ENCODE peak calls at places on chromosomes 12 and 14, in four cellular contexts. One of them, this sample, is unnamed.
A peak's percentile ranks its signal among the peaks of the same experiment; 100 is the strongest.

GRCh38 chr12:120000556-120000955 is 11.5 kb downstream of the BICDL1 start:
- DNase-seq in A673: no peak
- DNase-seq in fibroblast of pulmonary artery: no peak
- DNase-seq in ovary: no peak
- DNase-seq in this sample: no peak

GRCh38 chr14:70073924-70074566 is 114.7 kb downstream of the SLC8A3 start:
- DNase-seq in ovary: no peak
- DNase-seq in A673: peak; percentile 79
- DNase-seq in fibroblast of pulmonary artery: peak; percentile 76
- DNase-seq in this sample: peak; percentile 22

GRCh38 chr12:32549675-32550079 is 129.4 kb upstream of the DNM1L start:
- DNase-seq in fibroblast of pulmonary artery: no peak
- DNase-seq in A673: peak; percentile 47
- DNase-seq in ovary: no peak
- DNase-seq in this sample: no peak

GRCh38 chr14:99075771-99076370 is 196.1 kb downstream of the BCL11B start:
- DNase-seq in ovary: no peak
- DNase-seq in fibroblast of pulmonary artery: no peak
- DNase-seq in A673: no peak
- DNase-seq in this sample: no peak

GRCh38 chr14:63933701-63934100 is 80.9 kb downstream of the SYNE2 start:
- DNase-seq in fibroblast of pulmonary artery: no peak
- DNase-seq in A673: no peak
- DNase-seq in ovary: no peak
- DNase-seq in this sample: no peak

GRCh38 chr12:53940448-53941014 is 1.9 kb downstream of the HOXC13 start:
- DNase-seq in ovary: no peak
- DNase-seq in fibroblast of pulmonary artery: no peak
- DNase-seq in A673: no peak
- DNase-seq in this sample: no peak

GRCh38 chr12:180445-180844 is 33.5 kb downstream of the SLC6A12 start:
- DNase-seq in fibroblast of pulmonary artery: no peak
- DNase-seq in ovary: no peak
- DNase-seq in A673: no peak
- DNase-seq in this sample: no peak

GRCh38 chr12:14768823-14769405 is 34.4 kb downstream of the WBP11 start:
- DNase-seq in A673: no peak
- DNase-seq in fibroblast of pulmonary artery: peak; percentile 31
- DNase-seq in ovary: peak; percentile 23
- DNase-seq in this sample: peak; percentile 63

GRCh38 chr12:108609535-108610335 is 11.9 kb upstream of the TMEM119 start:
- DNase-seq in fibroblast of pulmonary artery: peak; percentile 74
- DNase-seq in A673: peak; percentile 44
- DNase-seq in ovary: peak; percentile 83
- DNase-seq in this sample: no peak

GRCh38 chr12:81257952-81258551 is 180.2 kb downstream of the ACSS3 start:
- DNase-seq in fibroblast of pulmonary artery: peak; percentile 71
- DNase-seq in A673: peak; percentile 84
- DNase-seq in ovary: no peak
- DNase-seq in this sample: no peak

GRCh38 chr12:12505544-12506501 is 56.8 kb downstream of the DUSP16 start:
- DNase-seq in fibroblast of pulmonary artery: peak; percentile 47
- DNase-seq in A673: peak; percentile 28
- DNase-seq in ovary: no peak
- DNase-seq in this sample: peak; percentile 41

GRCh38 chr12:128662106-128662505 is 161.7 kb downstream of the SLC15A4 start:
- DNase-seq in A673: no peak
- DNase-seq in ovary: no peak
- DNase-seq in fibroblast of pulmonary artery: no peak
- DNase-seq in this sample: no peak

GRCh38 chr14:41605550-41606248 is 977 bp upstream of the LRFN5 start:
- DNase-seq in A673: peak; percentile 84
- DNase-seq in fibroblast of pulmonary artery: peak; percentile 67
- DNase-seq in ovary: no peak
- DNase-seq in this sample: no peak

GRCh38 chr12:47721431-47721973 is 3.8 kb downstream of the ENDOU start:
- DNase-seq in ovary: peak; percentile 12
- DNase-seq in A673: no peak
- DNase-seq in fibroblast of pulmonary artery: no peak
- DNase-seq in this sample: no peak

GRCh38 chr12:77032406-77032805 is 33.0 kb downstream of the E2F7 start:
- DNase-seq in A673: no peak
- DNase-seq in fibroblast of pulmonary artery: no peak
- DNase-seq in ovary: no peak
- DNase-seq in this sample: no peak

GRCh38 chr14:95597784-95598204 is 62.9 kb downstream of the GLRX5 start:
- DNase-seq in A673: peak; percentile 36
- DNase-seq in ovary: no peak
- DNase-seq in fibroblast of pulmonary artery: peak; percentile 5
- DNase-seq in this sample: no peak

GRCh38 chr14:68941820-68942219 is 37.3 kb downstream of the ACTN1 start:
- DNase-seq in fibroblast of pulmonary artery: peak; percentile 92
- DNase-seq in ovary: no peak
- DNase-seq in A673: peak; percentile 92
- DNase-seq in this sample: peak; percentile 85

GRCh38 chr12:54140958-54141388 is 47.8 kb downstream of the SMUG1 start:
- DNase-seq in ovary: peak; percentile 64
- DNase-seq in fibroblast of pulmonary artery: no peak
- DNase-seq in A673: no peak
- DNase-seq in this sample: no peak

GRCh38 chr12:4984344-4984743 is 59.3 kb upstream of the KCNA5 start:
- DNase-seq in ovary: no peak
- DNase-seq in fibroblast of pulmonary artery: no peak
- DNase-seq in A673: no peak
- DNase-seq in this sample: no peak

GRCh38 chr12:10154145-10154496 is 17.8 kb downstream of the OLR1 start:
- DNase-seq in ovary: no peak
- DNase-seq in fibroblast of pulmonary artery: no peak
- DNase-seq in A673: no peak
- DNase-seq in this sample: no peak

GRCh38 chr14:22070119-22070982 is 396.7 kb upstream of the OR4E1 start:
- DNase-seq in ovary: no peak
- DNase-seq in fibroblast of pulmonary artery: peak; percentile 4
- DNase-seq in A673: peak; percentile 50
- DNase-seq in this sample: no peak

GRCh38 chr12:124738636-124739467 is 124.8 kb downstream of the SCARB1 start:
- DNase-seq in ovary: no peak
- DNase-seq in A673: no peak
- DNase-seq in fibroblast of pulmonary artery: no peak
- DNase-seq in this sample: no peak

GRCh38 chr12:122399592-122400373 is 22.7 kb downstream of the CLIP1 start:
- DNase-seq in A673: peak; percentile 93
- DNase-seq in fibroblast of pulmonary artery: peak; percentile 91
- DNase-seq in ovary: peak; percentile 71
- DNase-seq in this sample: peak; percentile 54

GRCh38 chr12:47206450-47206830 is 126.7 kb upstream of the AMIGO2 start:
- DNase-seq in A673: no peak
- DNase-seq in ovary: no peak
- DNase-seq in fibroblast of pulmonary artery: no peak
- DNase-seq in this sample: no peak

GRCh38 chr12:113271853-113272561 is 50.7 kb downstream of the TPCN1 start:
- DNase-seq in ovary: peak; percentile 88
- DNase-seq in A673: no peak
- DNase-seq in fibroblast of pulmonary artery: peak; percentile 93
- DNase-seq in this sample: peak; percentile 23

GRCh38 chr14:101120636-101121398 is 217.3 kb upstream of the RTL1 start:
- DNase-seq in A673: peak; percentile 77
- DNase-seq in ovary: peak; percentile 15
- DNase-seq in fibroblast of pulmonary artery: no peak
- DNase-seq in this sample: no peak

DNA sequence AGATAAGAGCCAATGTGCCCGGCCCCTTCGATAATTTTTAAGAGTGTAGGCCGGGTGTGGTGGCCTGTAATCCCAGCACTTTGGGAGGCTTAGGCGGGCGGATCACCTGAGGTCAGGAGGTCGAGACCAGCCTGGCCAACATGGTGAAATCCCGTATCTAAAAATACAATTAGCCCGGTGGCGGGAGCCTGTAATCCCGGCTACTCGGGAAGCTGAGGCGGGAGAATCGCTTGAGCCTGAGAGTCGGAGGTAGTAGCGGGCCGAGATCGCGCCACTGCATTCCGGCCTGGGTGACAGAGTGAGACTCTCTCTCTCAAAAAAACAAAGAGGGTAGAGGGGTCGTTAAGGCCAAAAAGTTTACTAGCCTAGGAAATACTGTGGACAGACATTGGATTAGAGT is 2.6 kb downstream of the KRAS start:
- DNase-seq in ovary: no peak
- DNase-seq in fibroblast of pulmonary artery: no peak
- DNase-seq in A673: no peak
- DNase-seq in this sample: no peak
- TF ChIP-seq CTCF in ovary: no peak
- TF ChIP-seq CTCF in fibroblast of pulmonary artery: no peak
- TF ChIP-seq CTCF in A673: no peak
- TF ChIP-seq CTCF in this sample: no peak

GRCh38 chr12:117603316-117604113 is 242.1 kb upstream of the NOS1 start:
- DNase-seq in ovary: no peak
- DNase-seq in fibroblast of pulmonary artery: no peak
- DNase-seq in A673: peak; percentile 8
- DNase-seq in this sample: no peak
- TF ChIP-seq CTCF in ovary: no peak
- TF ChIP-seq CTCF in fibroblast of pulmonary artery: no peak
- TF ChIP-seq CTCF in A673: peak; percentile 21
- TF ChIP-seq CTCF in this sample: no peak

GRCh38 chr12:29350080-29350479 is 30.9 kb downstream of the ERGIC2 start:
- DNase-seq in ovary: no peak
- DNase-seq in A673: peak; percentile 43
- DNase-seq in fibroblast of pulmonary artery: peak; percentile 73
- DNase-seq in this sample: peak; percentile 36
- TF ChIP-seq CTCF in ovary: no peak
- TF ChIP-seq CTCF in A673: no peak
- TF ChIP-seq CTCF in fibroblast of pulmonary artery: no peak
- TF ChIP-seq CTCF in this sample: no peak

GRCh38 chr12:56117778-56118687 is at the start of gene ZC3H10:
- DNase-seq in fibroblast of pulmonary artery: peak; percentile 100
- DNase-seq in A673: peak; percentile 99
- DNase-seq in ovary: peak; percentile 99
- DNase-seq in this sample: peak; percentile 93
- TF ChIP-seq CTCF in fibroblast of pulmonary artery: peak; percentile 43
- TF ChIP-seq CTCF in A673: peak; percentile 61
- TF ChIP-seq CTCF in ovary: peak; percentile 79
- TF ChIP-seq CTCF in this sample: peak; percentile 51

GRCh38 chr12:110355080-110355479 is 48.4 kb downstream of the ANAPC7 start:
- DNase-seq in fibroblast of pulmonary artery: no peak
- DNase-seq in ovary: no peak
- DNase-seq in A673: peak; percentile 43
- DNase-seq in this sample: no peak
- TF ChIP-seq CTCF in fibroblast of pulmonary artery: peak; percentile 26
- TF ChIP-seq CTCF in ovary: no peak
- TF ChIP-seq CTCF in A673: peak; percentile 62
- TF ChIP-seq CTCF in this sample: peak; percentile 65

This sample was measured in epithelial cell of proximal tubule.